ENCODE peak calls at places on chromosomes 2 and 18, in seven cellular contexts. G, Q, R, E, V, C and A are unnamed samples.

GRCh38 chr2:85772019-85772745 is 18.4 kb downstream of the ATOH8 start:
- DNase-seq in G (peak; percentile 91), Q (peak; percentile 94), R (peak; percentile 99), E (no peak), V (peak; percentile 95), C (no peak), A (no peak)

GRCh38 chr2:86062043-86062442 is 43.6 kb downstream of the POLR1A start:
- DNase-seq in G (no peak), Q (no peak), R (no peak), E (no peak), V (peak; percentile 24), C (no peak), A (no peak)

GRCh38 chr2:223383315-223383714 is 218.8 kb downstream of the SCG2 start:
- DNase-seq in G (no peak), Q (no peak), R (no peak), E (no peak), V (no peak), C (no peak), A (no peak)

GRCh38 chr2:28296243-28296642 is 96.4 kb upstream of the FOSL2 start:
- DNase-seq in G (no peak), Q (no peak), R (no peak), E (no peak), V (peak; percentile 62), C (no peak), A (no peak)

GRCh38 chr2:48600917-48601316 is 16.7 kb upstream of the GTF2A1L start:
- DNase-seq in G (no peak), Q (no peak), R (peak; percentile 21), E (no peak), V (no peak), C (no peak), A (no peak)

GRCh38 chr2:239724851-239725550 is 300.1 kb downstream of the NDUFA10 start:
- DNase-seq in G (peak; percentile 1), Q (no peak), R (no peak), E (no peak), V (no peak), C (no peak), A (no peak)

GRCh38 chr2:53227535-53227934 is 540.1 kb upstream of the CHAC2 start:
- DNase-seq in G (no peak), Q (no peak), R (no peak), E (no peak), V (no peak), C (no peak), A (no peak)

GRCh38 chr2:240069846-240070245 is 16.5 kb upstream of the OR6B3 start:
- DNase-seq in G (no peak), Q (no peak), R (no peak), E (no peak), V (no peak), C (no peak), A (no peak)

GRCh38 chr2:8704906-8705305 is 23.1 kb downstream of the ID2 start:
- DNase-seq in G (no peak), Q (no peak), R (no peak), E (no peak), V (no peak), C (no peak), A (no peak)

GRCh38 chr2:230738391-230738811 is 25.8 kb downstream of the CAB39 start:
- DNase-seq in G (no peak), Q (no peak), R (no peak), E (no peak), V (no peak), C (no peak), A (no peak)

GRCh38 chr2:170845343-170845742 is 28.7 kb downstream of the GAD1 start:
- DNase-seq in G (no peak), Q (no peak), R (no peak), E (peak; percentile 48), V (no peak), C (no peak), A (peak; percentile 44)

GRCh38 chr18:59593291-59593717 is 103.9 kb downstream of the CCBE1 start:
- DNase-seq in G (no peak), Q (no peak), R (peak; percentile 65), E (no peak), V (no peak), C (no peak), A (no peak)